ENCODE peak calls at places on chromosomes 16 and 17, in ten cellular contexts. C is psoas muscle, R is foreskin keratinocyte, L is HepG2, Y is PC-3, N is heart left ventricle, Z is right cardiac atrium, W is K562, T is lower lobe of right lung, B is left lung. P is an unnamed sample.

GRCh38 chr17:63611354-63611753 is 10.7 kb downstream of the TACO1 start:
- ATAC-seq in C (no peak), R (no peak), L (no peak), Y (no peak), N (no peak), Z (no peak), W (no peak), T (no peak), B (no peak), P (no peak)

GRCh38 chr16:53511403-53512280 is 8.6 kb upstream of the AKTIP start:
- ATAC-seq in C (peak; percentile 27), R (no peak), L (peak; percentile 90), Y (peak; percentile 72), N (no peak), Z (no peak), W (no peak), T (peak; percentile 85), B (peak; percentile 85), P (no peak)

GRCh38 chr16:5918553-5919127 is 821.0 kb upstream of the EEF2KMT start:
- ATAC-seq in C (no peak), R (no peak), L (peak; percentile 40), Y (no peak), N (no peak), Z (no peak), W (peak; percentile 53), T (no peak), B (peak; percentile 47), P (no peak)

GRCh38 chr17:83052241-83052564 is 27.2 kb upstream of the METRNL start:
- ATAC-seq in C (no peak), R (no peak), L (no peak), Y (no peak), N (no peak), Z (no peak), W (no peak), T (no peak), B (no peak), P (no peak)

GRCh38 chr16:503150-504071 is 24.1 kb upstream of the CAPN15 start:
- ATAC-seq in C (peak; percentile 29), R (no peak), L (peak; percentile 5), Y (no peak), N (no peak), Z (peak; percentile 22), W (peak; percentile 32), T (no peak), B (no peak), P (no peak)

GRCh38 chr17:38719943-38720641 is 10.0 kb upstream of the CISD3 start:
- ATAC-seq in C (no peak), R (no peak), L (no peak), Y (no peak), N (no peak), Z (no peak), W (peak; percentile 73), T (no peak), B (no peak), P (no peak)

GRCh38 chr17:48843172-48843900 is 12.5 kb downstream of the CALCOCO2 start:
- ATAC-seq in C (peak; percentile 79), R (no peak), L (no peak), Y (peak; percentile 29), N (no peak), Z (peak; percentile 54), W (no peak), T (no peak), B (no peak), P (no peak)

GRCh38 chr17:65243838-65244237 is 106.7 kb downstream of the RGS9 start:
- ATAC-seq in C (no peak), R (peak; percentile 46), L (no peak), Y (peak; percentile 97), N (no peak), Z (peak; percentile 96), W (no peak), T (peak; percentile 29), B (peak; percentile 64), P (no peak)

GRCh38 chr17:48546187-48546923 is 1.4 kb upstream of the HOXB2 start:
- ATAC-seq in C (no peak), R (no peak), L (no peak), Y (no peak), N (no peak), Z (no peak), W (peak; percentile 14), T (no peak), B (no peak), P (no peak)

GRCh38 chr16:17768257-17768656 is 297.5 kb upstream of the XYLT1 start:
- ATAC-seq in C (no peak), R (peak; percentile 90), L (no peak), Y (no peak), N (no peak), Z (no peak), W (no peak), T (no peak), B (no peak), P (peak; percentile 62)

GRCh38 chr16:29862383-29862883 is 593 bp downstream of the CDIPT start:
- ATAC-seq in C (peak; percentile 12), R (no peak), L (peak; percentile 10), Y (peak; percentile 30), N (no peak), Z (no peak), W (peak; percentile 33), T (peak; percentile 44), B (peak; percentile 37), P (no peak)

GRCh38 chr17:29617481-29618271 is 5.0 kb downstream of the CORO6 start:
- ATAC-seq in C (no peak), R (peak; percentile 42), L (peak; percentile 58), Y (peak; percentile 59), N (peak; percentile 18), Z (peak; percentile 2), W (peak; percentile 85), T (peak; percentile 78), B (peak; percentile 75), P (peak; percentile 6)

GRCh38 chr16:1614226-1615102 is 2.3 kb downstream of the CRAMP1 start:
- ATAC-seq in C (no peak), R (no peak), L (no peak), Y (no peak), N (no peak), Z (no peak), W (no peak), T (no peak), B (no peak), P (no peak)
- H3K27ac ChIP-seq in C (peak overlapping the region; percentile 74), R (peak overlapping the region; percentile 53), L (peak overlapping the region; percentile 52), Y (no peak overlapping the region), N (peak overlapping the region; percentile 86), Z (peak overlapping the region; percentile 29), W (peak overlapping the region; percentile 58), T (peak overlapping the region; percentile 73), B (peak overlapping the region; percentile 58), P (peak overlapping the region; percentile 91)

DNA sequence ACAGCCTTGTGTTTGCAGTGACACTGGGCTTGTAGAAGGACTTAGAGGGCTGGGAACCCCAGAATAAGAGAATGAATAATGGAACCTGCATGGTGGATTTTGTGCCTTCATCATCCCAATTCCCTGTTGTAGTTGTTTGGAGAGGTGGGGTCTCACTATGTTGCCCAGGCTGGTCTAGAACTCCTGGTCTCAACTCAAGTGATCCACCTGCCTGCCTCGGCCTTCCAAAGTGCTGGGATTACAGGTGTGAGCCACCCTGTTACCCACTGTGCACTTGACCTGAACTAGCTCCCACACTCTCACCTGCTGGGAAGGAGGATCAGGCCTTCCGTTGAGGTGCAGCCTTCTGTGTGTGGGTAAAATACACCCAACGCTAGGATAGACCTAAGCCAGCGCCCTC is 55.4 kb downstream of the RAP1GAP2 start:
- ATAC-seq in C (no peak), R (no peak), L (no peak), Y (no peak), N (no peak), Z (no peak), W (no peak), T (no peak), B (no peak), P (no peak)
- H3K4me1 ChIP-seq in C (peaks cover 9% of the 10 kb centered on the region), R (peaks cover 8% of the 10 kb centered on the region), L (peaks cover 20% of the 10 kb centered on the region), Y (no peaks in the 10 kb centered on the region), N (peaks cover 47% of the 10 kb centered on the region), Z (no peaks in the 10 kb centered on the region), W (peaks cover 14% of the 10 kb centered on the region), T (peaks cover 29% of the 10 kb centered on the region), B (peaks cover 9% of the 10 kb centered on the region), P (peaks cover 53% of the 10 kb centered on the region)

GRCh38 chr16:22693670-22694340 is 120.2 kb upstream of the HS3ST2 start:
- ATAC-seq in C (no peak), R (no peak), L (no peak), Y (no peak), N (no peak), Z (no peak), W (no peak), T (no peak), B (no peak), P (no peak)

GRCh38 chr16:22694887-22695382 is 119.0 kb upstream of the HS3ST2 start:
- ATAC-seq in C (peak; percentile 43), R (no peak), L (no peak), Y (no peak), N (peak; percentile 87), Z (peak; percentile 91), W (no peak), T (peak; percentile 62), B (peak; percentile 72), P (peak; percentile 95)

GRCh38 chr16:22692034-22692433 is 121.9 kb upstream of the HS3ST2 start:
- ATAC-seq in C (no peak), R (no peak), L (no peak), Y (no peak), N (no peak), Z (no peak), W (no peak), T (no peak), B (no peak), P (no peak)

GRCh38 chr16:22688930-22689329 is 125.0 kb upstream of the HS3ST2 start:
- ATAC-seq in C (no peak), R (no peak), L (no peak), Y (no peak), N (no peak), Z (no peak), W (no peak), T (no peak), B (no peak), P (no peak)

GRCh38 chr16:22692916-22693646 is 120.9 kb upstream of the HS3ST2 start:
- ATAC-seq in C (peak; percentile 80), R (no peak), L (no peak), Y (no peak), N (no peak), Z (no peak), W (no peak), T (peak; percentile 39), B (no peak), P (no peak)
- H3K27ac ChIP-seq in C (no peak overlapping the region), R (no peak overlapping the region), L (no peak overlapping the region), Y (no peak overlapping the region), N (no peak overlapping the region), Z (no peak overlapping the region), W (no peak overlapping the region), T (no peak overlapping the region), B (no peak overlapping the region), P (peak overlapping the region; percentile 74)

DNA sequence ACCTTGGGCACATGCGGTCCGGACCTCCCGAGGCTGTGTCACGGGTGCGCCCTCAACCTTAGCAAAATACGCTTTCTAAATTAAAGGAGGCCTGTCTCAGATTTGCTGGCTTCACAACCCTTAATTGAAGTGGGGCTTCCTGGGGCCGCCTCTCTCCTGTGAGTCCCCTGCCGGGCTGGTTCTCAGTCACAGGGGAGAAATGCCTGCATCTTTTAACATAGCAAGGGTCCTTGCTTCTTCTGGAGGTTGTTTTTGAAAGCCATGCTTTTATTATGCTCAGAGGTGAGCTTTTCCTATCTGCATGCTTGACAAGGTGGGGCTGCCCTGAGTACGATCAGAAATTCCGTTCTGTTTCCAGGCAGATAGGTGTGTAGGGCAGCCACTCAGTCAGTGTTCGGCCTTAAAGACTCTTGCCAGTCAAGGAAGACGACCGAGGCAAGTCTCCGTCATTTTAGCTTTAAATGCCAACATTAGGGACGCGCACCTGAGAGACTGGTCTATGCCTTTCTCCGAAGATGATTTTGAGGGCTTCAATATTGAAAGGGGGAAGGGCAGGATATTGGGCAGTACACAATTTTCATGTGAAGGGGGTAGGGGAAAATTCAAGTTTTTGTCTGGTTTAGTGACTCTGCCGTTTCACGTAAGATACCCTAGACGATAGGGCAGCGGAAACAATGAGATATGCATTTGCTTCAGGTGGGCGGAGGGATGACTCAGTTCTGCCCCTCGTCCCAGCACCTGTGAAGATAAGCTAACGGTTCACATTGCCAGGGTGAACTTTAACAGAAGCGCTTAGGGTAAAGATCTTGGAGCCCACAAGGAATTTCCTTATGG is 5.5 kb upstream of the SLC7A5 start:
- ATAC-seq in C (no peak), R (no peak), L (no peak), Y (no peak), N (no peak), Z (no peak), W (no peak), T (no peak), B (no peak), P (no peak)
- H3K4me1 ChIP-seq in C (no peaks in the 10 kb centered on the region), R (no peaks in the 10 kb centered on the region), L (peaks cover 79% of the 10 kb centered on the region), Y (peaks cover 7% of the 10 kb centered on the region), N (peaks cover 4% of the 10 kb centered on the region), Z (no peaks in the 10 kb centered on the region), W (peaks cover 15% of the 10 kb centered on the region), T (peaks cover 26% of the 10 kb centered on the region), B (peaks cover 3% of the 10 kb centered on the region), P (peaks cover 7% of the 10 kb centered on the region)

P was measured in gastroesophageal sphincter.